ENCODE peak calls at places on chromosomes 6 and 20, in five cellular contexts. X, U, V, K and W are unnamed samples.

GRCh38 chr6:157661652-157662051 is 161.4 kb upstream of the SNX9 start:
- DNase-seq in K (no peak), U (no peak), X (no peak), V (no peak), W (no peak)

GRCh38 chr20:44494681-44495080 is 19.0 kb downstream of the TTPAL start:
- DNase-seq in X (no peak), K (no peak), V (no peak), U (no peak), W (no peak)

GRCh38 chr20:35226126-35226774 is at the start of gene MMP24:
- DNase-seq in X (no peak), V (no peak), K (no peak), U (no peak), W (no peak)

GRCh38 chr6:111843347-111844147 is 29.7 kb downstream of the FYN start:
- DNase-seq in U (no peak), X (no peak), V (peak; percentile 45), K (no peak), W (no peak)

GRCh38 chr6:144953552-144954240 is 668.6 kb downstream of the UTRN start:
- DNase-seq in U (no peak), V (no peak), X (no peak), K (no peak), W (no peak)

GRCh38 chr6:163730496-163731210 is 316.1 kb downstream of the QKI start:
- DNase-seq in X (no peak), K (no peak), U (no peak), V (no peak), W (no peak)

GRCh38 chr6:39934060-39934757 is at the start of gene MOCS1:
- DNase-seq in K (peak; percentile 74), U (peak; percentile 19), X (peak; percentile 82), V (peak; percentile 8), W (peak; percentile 68)

GRCh38 chr6:149763866-149764265 is 14.3 kb downstream of the PCMT1 start:
- DNase-seq in V (no peak), U (no peak), K (no peak), X (no peak), W (no peak)

GRCh38 chr20:46807998-46808397 is 86.6 kb upstream of the EYA2 start:
- DNase-seq in K (no peak), V (no peak), X (no peak), U (no peak), W (no peak)

GRCh38 chr6:31180500-31180899 is 10.0 kb upstream of the POU5F1 start:
- DNase-seq in K (no peak), U (no peak), V (no peak), X (peak; percentile 67), W (peak; percentile 43)

GRCh38 chr20:37351689-37352610 is 6.0 kb downstream of the SRC start:
- DNase-seq in K (peak; percentile 13), U (no peak), X (no peak), V (no peak), W (no peak)

GRCh38 chr6:49662231-49662876 is 25.7 kb upstream of the RHAG start:
- DNase-seq in U (no peak), V (no peak), X (no peak), K (no peak), W (no peak)

GRCh38 chr20:46544576-46544975 is 5.9 kb downstream of the OCSTAMP start:
- DNase-seq in V (no peak), X (no peak), K (no peak), U (no peak), W (no peak)

GRCh38 chr20:9574182-9574581 is 59.8 kb downstream of the LAMP5 start:
- DNase-seq in K (no peak), V (no peak), U (no peak), X (no peak), W (no peak)

GRCh38 chr6:116398366-116399005 is 27.7 kb downstream of the DSE start:
- DNase-seq in U (no peak), X (no peak), V (no peak), K (no peak), W (no peak)

GRCh38 chr20:50555687-50556086 is 45.5 kb downstream of the PTPN1 start:
- DNase-seq in U (no peak), V (no peak), X (no peak), K (no peak), W (no peak)

GRCh38 chr6:73523434-73524123 is 2.7 kb upstream of the EEF1A1 start:
- DNase-seq in U (peak; percentile 63), V (peak; percentile 62), K (peak; percentile 80), X (peak; percentile 79), W (peak; percentile 31)

GRCh38 chr6:121055572-121056163 is 278.6 kb downstream of the TBC1D32 start:
- DNase-seq in V (no peak), K (no peak), U (no peak), X (no peak), W (no peak)

GRCh38 chr20:16624106-16624505 is 50.9 kb upstream of the KIF16B start:
- DNase-seq in U (no peak), X (no peak), V (no peak), K (no peak), W (no peak)

GRCh38 chr6:11500008-11500407 is 37.5 kb upstream of the TMEM170B start:
- DNase-seq in X (no peak), U (no peak), K (no peak), V (no peak), W (no peak)